ENCODE peak calls at places on chromosomes 4 and X, in four cellular contexts. Q is HCT116, P is sigmoid colon, S is upper lobe of left lung. H is an unnamed sample.

GRCh38 chr4:56655627-56656345 is 25.3 kb downstream of the HOPX start:
- DNase-seq in Q (no peak), P (no peak), S (peak), H (no peak)

GRCh38 chr4:145709843-145710242 is 29.9 kb downstream of the C4orf51 start:
- DNase-seq in Q (no peak), P (no peak), S (no peak), H (no peak)

GRCh38 chr4:61202638-61203495 is 2.7 kb downstream of the ADGRL3 start:
- DNase-seq in Q (no peak), P (no peak), S (peak), H (no peak)

GRCh38 chrX:43809463-43809862 is 72.8 kb downstream of the MAOB start:
- DNase-seq in Q (no peak), P (no peak), S (no peak), H (no peak)

GRCh38 chr4:85650908-85651307 is 176.0 kb downstream of the ARHGAP24 start:
- DNase-seq in Q (no peak), P (no peak), S (no peak), H (no peak)

GRCh38 chr4:138111462-138112000 is 130.6 kb downstream of the SLC7A11 start:
- DNase-seq in Q (peak), P (no peak), S (no peak), H (no peak)

GRCh38 chrX:317424-318067 is 1.1 kb downstream of the GTPBP6 start:
- DNase-seq in Q (no peak), P (no peak), S (peak), H (no peak)

GRCh38 chrX:10549280-10549679 is 71.1 kb downstream of the MID1 start:
- DNase-seq in Q (no peak), P (no peak), S (no peak), H (no peak)

GRCh38 chrX:115582035-115582870 is 21.3 kb downstream of the PLS3 start:
- DNase-seq in Q (no peak), P (no peak), S (no peak), H (no peak)

GRCh38 chr4:121676388-121677075 is 20.2 kb downstream of the ANXA5 start:
- DNase-seq in Q (no peak), P (no peak), S (no peak), H (no peak)

DNA sequence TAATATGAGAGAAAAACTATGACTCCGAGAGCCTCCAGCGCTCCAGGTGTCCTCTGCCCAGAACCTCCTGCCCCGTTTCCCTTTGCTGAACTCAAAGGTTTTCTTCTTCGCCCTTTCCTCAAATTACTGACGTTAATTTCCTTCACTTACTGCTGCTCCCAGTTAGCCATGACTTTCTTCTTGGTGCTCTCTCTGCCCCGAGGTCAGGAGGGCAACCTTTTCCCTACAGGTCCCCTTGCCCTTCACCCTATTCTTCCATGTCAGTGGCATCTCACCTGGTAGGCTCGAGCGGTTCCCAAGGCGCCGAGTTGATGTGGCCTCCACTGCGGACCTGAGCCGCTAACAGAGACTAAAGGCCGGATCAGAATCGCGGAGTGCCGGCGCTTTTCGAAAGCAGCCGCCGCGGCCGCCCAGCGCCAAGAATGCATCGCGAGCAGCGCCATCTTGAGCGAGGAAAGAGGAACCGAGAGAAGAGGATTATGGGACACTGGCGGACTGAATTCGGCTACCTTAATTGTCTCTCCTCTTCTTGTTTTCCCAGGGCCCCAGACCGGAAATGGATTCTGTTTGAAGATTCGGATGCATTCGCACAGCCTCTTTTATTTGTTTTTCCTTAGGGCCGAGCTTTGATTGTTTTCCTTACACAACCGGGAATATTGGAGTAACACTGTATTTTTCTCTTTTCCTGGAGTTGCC is at the start of gene ABCB7:
- DNase-seq in Q (peak), P (peak), S (peak), H (no peak)
- TF ChIP-seq POLR2AphosphoS5 in Q (peak), P (peak), S (no peak), H (peak)

DNA sequence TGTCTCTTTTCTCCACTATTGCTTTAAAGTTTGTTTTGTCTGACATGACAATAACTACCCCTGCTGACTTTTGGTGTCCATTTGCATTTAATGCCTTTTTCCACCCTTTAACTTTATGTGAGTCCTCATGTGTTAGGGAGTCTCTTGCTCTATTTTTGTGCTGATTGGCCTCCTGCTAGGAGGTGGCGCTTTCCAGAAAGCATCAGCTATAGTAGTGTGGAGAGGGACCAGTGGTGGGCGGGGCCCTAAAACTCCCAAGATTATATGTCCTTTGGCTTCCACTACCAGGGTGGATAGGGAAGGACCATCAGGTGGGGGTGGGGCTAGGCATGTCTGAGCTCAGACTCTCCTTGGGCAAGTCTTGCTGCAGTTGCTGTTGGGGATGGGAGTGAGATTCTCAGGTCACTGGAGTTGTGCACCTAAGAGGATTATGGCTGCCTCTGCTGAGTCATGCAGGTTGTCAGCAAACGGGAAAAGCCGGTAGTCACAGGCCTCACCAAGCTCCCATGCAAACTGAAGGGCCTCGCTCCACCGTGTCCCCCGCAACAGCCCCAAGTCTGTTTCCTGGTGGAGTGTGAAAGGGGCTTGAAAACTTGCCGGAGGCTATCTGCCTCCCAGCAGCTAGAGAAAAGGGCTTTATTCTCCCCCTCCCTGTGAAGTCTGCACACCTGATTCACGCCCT is 156.3 kb downstream of the CPEB2 start:
- DNase-seq in Q (no peak), P (no peak), S (no peak), H (peak)
- H3K27ac ChIP-seq in Q (no peak), P (no peak), S (no peak), H (no peak)

GRCh38 chrX:130799393-130799792 is 103.6 kb downstream of the ENOX2 start:
- DNase-seq in Q (no peak), P (no peak), S (no peak), H (no peak)

GRCh38 chrX:130805906-130806305 is 97.1 kb downstream of the ENOX2 start:
- DNase-seq in Q (no peak), P (no peak), S (no peak), H (no peak)

GRCh38 chrX:130803537-130803936 is 99.5 kb downstream of the ENOX2 start:
- DNase-seq in Q (no peak), P (no peak), S (no peak), H (no peak)

GRCh38 chrX:130801901-130802300 is 101.1 kb downstream of the ENOX2 start:
- DNase-seq in Q (no peak), P (no peak), S (no peak), H (no peak)
- TF ChIP-seq CTCF in Q (no peak), P (no peak), S (no peak), H (no peak)

GRCh38 chrX:9466711-9467110 is 1.9 kb downstream of the TBL1X start:
- DNase-seq in Q (no peak), P (no peak), S (no peak), H (no peak)

GRCh38 chrX:9465380-9466114 is 689 bp downstream of the TBL1X start:
- DNase-seq in Q (no peak), P (no peak), S (peak), H (no peak)

GRCh38 chrX:9466115-9466495 is 1.2 kb downstream of the TBL1X start:
- DNase-seq in Q (no peak), P (peak), S (peak), H (no peak)

GRCh38 chrX:9467181-9467580 is 2.3 kb downstream of the TBL1X start:
- DNase-seq in Q (no peak), P (no peak), S (no peak), H (no peak)

GRCh38 chrX:9464435-9465371 is at the start of gene TBL1X:
- DNase-seq in Q (no peak), P (peak), S (peak), H (no peak)
- TF ChIP-seq POLR2AphosphoS5 in Q (peak), P (peak), S (no peak), H (peak)

GRCh38 chr4:87019243-87019817 is 84.5 kb downstream of the AFF1 start:
- DNase-seq in Q (no peak), P (no peak), S (no peak), H (no peak)
- H3K27ac ChIP-seq in Q (no peak), P (peak), S (peak), H (peak)

GRCh38 chrX:24079405-24079804 is 24.6 kb downstream of the EIF2S3 start:
- DNase-seq in Q (no peak), P (no peak), S (no peak), H (no peak)

GRCh38 chrX:24085133-24085532 is 30.4 kb downstream of the EIF2S3 start:
- DNase-seq in Q (no peak), P (no peak), S (no peak), H (no peak)

GRCh38 chrX:24082446-24082845 is 27.7 kb downstream of the EIF2S3 start:
- DNase-seq in Q (no peak), P (no peak), S (no peak), H (no peak)

GRCh38 chrX:24080670-24081069 is 25.9 kb downstream of the EIF2S3 start:
- DNase-seq in Q (no peak), P (no peak), S (no peak), H (no peak)

GRCh38 chrX:24081661-24082154 is 27.0 kb downstream of the EIF2S3 start:
- DNase-seq in Q (peak), P (peak), S (peak), H (no peak)
- TF ChIP-seq CTCF in Q (peak), P (no peak), S (no peak), H (peak)

DNA sequence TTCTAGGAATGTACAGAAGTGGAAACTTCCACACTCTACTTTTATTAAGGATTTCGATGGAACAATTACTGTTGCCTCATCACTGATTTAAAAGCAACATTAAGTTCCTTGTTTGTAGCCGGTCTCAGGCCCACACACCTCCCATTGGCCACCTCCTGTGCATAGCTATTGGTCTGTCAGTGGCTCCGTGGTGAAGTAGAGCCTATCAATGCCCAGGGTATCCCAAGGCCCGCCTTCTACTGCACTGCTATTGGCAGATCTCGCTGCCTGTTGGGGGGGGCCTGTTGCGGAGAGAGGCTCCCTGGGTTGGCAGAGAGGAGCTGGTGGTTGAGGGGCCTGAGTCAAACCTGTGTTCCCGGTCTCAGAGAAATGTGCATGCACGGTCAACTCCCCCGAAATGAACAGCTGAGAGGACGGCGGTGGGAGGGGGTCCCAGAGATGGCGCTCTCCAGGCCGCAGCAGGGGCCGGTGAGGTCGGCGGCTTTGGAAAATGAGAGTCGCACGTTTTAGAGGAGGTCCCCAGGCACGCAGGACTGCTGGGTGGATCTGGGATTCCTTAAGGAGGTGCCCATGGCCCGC is 4.9 kb upstream of the ARAF start:
- DNase-seq in Q (no peak), P (peak), S (peak), H (peak)
- TF ChIP-seq POLR2AphosphoS5 in Q (no peak), P (peak), S (peak), H (peak)

GRCh38 chrX:133909888-133910287 is 75.5 kb downstream of the GPC3 start:
- DNase-seq in Q (no peak), P (no peak), S (no peak), H (no peak)

GRCh38 chrX:133910539-133910938 is 74.9 kb downstream of the GPC3 start:
- DNase-seq in Q (no peak), P (no peak), S (no peak), H (no peak)

GRCh38 chrX:133913658-133914388 is 71.6 kb downstream of the GPC3 start:
- DNase-seq in Q (no peak), P (no peak), S (no peak), H (no peak)

GRCh38 chrX:133911816-133912495 is 73.4 kb downstream of the GPC3 start:
- DNase-seq in Q (no peak), P (no peak), S (no peak), H (no peak)

DNA sequence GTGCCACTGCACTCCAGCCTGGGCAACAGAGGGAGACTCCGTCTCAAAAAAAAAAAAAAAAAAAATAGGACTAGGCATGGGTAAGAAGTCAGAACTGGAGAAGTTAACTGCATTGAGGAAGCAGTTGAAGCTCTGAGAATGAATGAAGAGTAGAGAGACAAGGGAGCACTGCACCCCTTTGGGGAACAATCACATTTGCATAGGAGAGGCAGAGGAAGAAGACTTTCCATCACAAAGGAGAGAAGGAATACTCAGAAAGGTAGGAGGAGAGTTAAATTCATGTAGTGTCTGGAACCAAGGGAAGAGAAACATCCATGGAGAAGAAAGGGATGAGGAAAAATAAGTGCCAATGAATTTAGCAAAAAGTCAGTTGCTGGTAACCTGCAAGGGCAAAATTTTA is 72.4 kb downstream of the GPC3 start:
- DNase-seq in Q (no peak), P (no peak), S (no peak), H (no peak)
- H3K27ac ChIP-seq in Q (no peak), P (no peak), S (no peak), H (no peak)

GRCh38 chr4:88752754-88753153 is 55.1 kb upstream of the NAP1L5 start:
- DNase-seq in Q (no peak), P (no peak), S (no peak), H (no peak)
- TF ChIP-seq CTCF in Q (no peak), P (no peak), S (no peak), H (no peak)

GRCh38 chr4:169050308-169050707 is 40.3 kb upstream of the CBR4 start:
- DNase-seq in Q (no peak), P (no peak), S (no peak), H (no peak)
- TF ChIP-seq POLR2AphosphoS5 in Q (no peak), P (no peak), S (peak), H (peak)

H was measured in esophagus muscularis mucosa.